ENCODE peak calls at places on chromosome 2, in eight cellular contexts. A is iris pigment epithelial cell, J is RPMI8226, X is OCI-LY7, E is NCI-H1694, G is substantia nigra, L is K562, H is putamen. C is an unnamed sample.

GRCh38 chr2:146228659-146229058 is 1616.2 kb upstream of the ACVR2A start:
- DNase-seq in L (no peak), H (no peak), E (no peak), G (no peak), X (no peak), J (no peak), A (no peak), C (no peak)

GRCh38 chr2:65351234-65351947 is 81.0 kb downstream of the SPRED2 start:
- DNase-seq in A (peak; percentile 61), G (no peak), E (no peak), H (no peak), X (no peak), L (peak; percentile 66), J (no peak), C (no peak)

GRCh38 chr2:24452499-24452878 is 38.6 kb upstream of the NCOA1 start:
- DNase-seq in X (no peak), H (no peak), G (no peak), L (no peak), E (no peak), J (no peak), A (no peak), C (no peak)

GRCh38 chr2:70403267-70404053 is 101.6 kb upstream of the FAM136A start:
- DNase-seq in L (no peak), E (no peak), X (no peak), H (no peak), G (no peak), J (peak; percentile 52), A (no peak), C (no peak)

GRCh38 chr2:152826880-152827279 is 108.5 kb downstream of the ARL6IP6 start:
- DNase-seq in J (no peak), E (peak; percentile 10), L (no peak), X (peak; percentile 82), A (no peak), H (no peak), G (no peak), C (no peak)

GRCh38 chr2:238929242-238930081 is 81.6 kb downstream of the TWIST2 start:
- DNase-seq in E (no peak), A (peak; percentile 51), L (no peak), X (no peak), G (no peak), J (no peak), H (peak; percentile 25), C (no peak)

GRCh38 chr2:85243101-85244072 is 84.4 kb downstream of the TGOLN2 start:
- DNase-seq in H (no peak), L (peak; percentile 75), J (peak; percentile 60), E (no peak), A (no peak), G (peak; percentile 12), X (peak; percentile 24), C (peak; percentile 82)

GRCh38 chr2:186612555-186613440 is 22.9 kb downstream of the ITGAV start:
- DNase-seq in E (no peak), J (no peak), H (no peak), L (no peak), A (no peak), G (no peak), X (no peak), C (no peak)

GRCh38 chr2:218785103-218785502 is 3.2 kb downstream of the CYP27A1 start:
- DNase-seq in X (no peak), E (no peak), H (no peak), J (no peak), L (no peak), A (no peak), G (no peak), C (no peak)

GRCh38 chr2:10245021-10245420 is 57.7 kb upstream of the HPCAL1 start:
- DNase-seq in J (no peak), H (no peak), E (no peak), X (no peak), G (no peak), L (no peak), A (no peak), C (no peak)

GRCh38 chr2:128380061-128380889 is 61.6 kb upstream of the HS6ST1 start:
- DNase-seq in J (no peak), X (no peak), L (no peak), H (no peak), E (no peak), G (no peak), A (no peak), C (no peak)

GRCh38 chr2:138115664-138116063 is 151.4 kb downstream of the HNMT start:
- DNase-seq in X (no peak), J (peak; percentile 10), A (peak; percentile 51), G (no peak), L (no peak), E (no peak), H (no peak), C (no peak)

GRCh38 chr2:170123593-170123992 is 54.4 kb upstream of the MYO3B start:
- DNase-seq in H (no peak), L (peak; percentile 7), E (no peak), G (no peak), A (peak; percentile 21), J (no peak), X (no peak), C (no peak)

GRCh38 chr2:68594674-68595492 is 48.5 kb upstream of the PROKR1 start:
- DNase-seq in X (peak; percentile 57), L (peak; percentile 78), E (peak; percentile 19), J (peak; percentile 51), H (no peak), G (no peak), A (peak; percentile 49), C (peak; percentile 82)

GRCh38 chr2:108916397-108917077 is 72.5 kb downstream of the EDAR start:
- DNase-seq in L (no peak), H (no peak), A (no peak), X (no peak), G (no peak), E (no peak), J (peak; percentile 42), C (no peak)

GRCh38 chr2:241272298-241272721 is 43.2 kb downstream of the HDLBP start:
- DNase-seq in E (no peak), G (no peak), A (no peak), J (peak; percentile 38), H (no peak), L (no peak), X (no peak), C (no peak)

GRCh38 chr2:19099181-19099580 is 259.2 kb downstream of the OSR1 start:
- DNase-seq in A (no peak), G (no peak), E (no peak), X (peak; percentile 20), L (no peak), H (no peak), J (peak; percentile 33), C (no peak)

GRCh38 chr2:181352158-181352557 is 105.0 kb upstream of the ITGA4 start:
- DNase-seq in X (peak; percentile 44), E (no peak), J (no peak), H (no peak), G (no peak), L (no peak), A (no peak), C (peak; percentile 76)

GRCh38 chr2:238119756-238120462 is 18.6 kb upstream of the KLHL30 start:
- DNase-seq in A (no peak), E (no peak), X (peak; percentile 47), J (peak; percentile 83), L (no peak), H (no peak), G (no peak), C (no peak)

GRCh38 chr2:7913956-7914355 is 767.9 kb upstream of the ID2 start:
- DNase-seq in H (no peak), J (no peak), G (no peak), X (no peak), A (no peak), E (no peak), L (no peak), C (no peak)

GRCh38 chr2:44715671-44716077 is 225.8 kb upstream of the SIX3 start:
- DNase-seq in X (peak; percentile 3), J (no peak), L (no peak), G (no peak), E (peak; percentile 41), H (no peak), A (peak; percentile 44), C (no peak)

GRCh38 chr2:124985210-124985760 is 960.2 kb downstream of the CNTNAP5 start:
- DNase-seq in X (no peak), A (no peak), H (no peak), J (no peak), G (no peak), E (no peak), L (no peak), C (no peak)

GRCh38 chr2:96431319-96431718 is 73.8 kb downstream of the NEURL3 start:
- DNase-seq in A (no peak), H (no peak), X (no peak), G (no peak), E (no peak), J (no peak), L (no peak), C (no peak)

GRCh38 chr2:124778076-124778475 is 753.0 kb downstream of the CNTNAP5 start:
- DNase-seq in A (peak; percentile 4), H (no peak), J (no peak), E (no peak), X (no peak), L (no peak), G (no peak), C (no peak)

GRCh38 chr2:165268751-165269150 is 29.5 kb downstream of the SCN2A start:
- DNase-seq in E (no peak), G (no peak), H (no peak), X (no peak), A (no peak), J (no peak), L (no peak), C (no peak)

GRCh38 chr2:176100547-176101140 is 1.0 kb downstream of the HOXD12 start:
- DNase-seq in H (no peak), E (no peak), L (no peak), A (no peak), G (no peak), X (no peak), J (no peak), C (no peak)

GRCh38 chr2:218306184-218306920 is 14.0 kb upstream of the TMBIM1 start:
- DNase-seq in X (no peak), L (no peak), J (no peak), G (no peak), A (no peak), E (no peak), H (no peak), C (peak; percentile 83)

GRCh38 chr2:174593574-174594203 is 3.9 kb downstream of the WIPF1 start:
- DNase-seq in E (no peak), L (no peak), X (peak; percentile 94), H (no peak), G (no peak), A (peak; percentile 82), J (peak; percentile 90), C (peak; percentile 94)

GRCh38 chr2:101328474-101329007 is 20.0 kb upstream of the RNF149 start:
- DNase-seq in J (no peak), E (peak; percentile 21), X (peak; percentile 33), H (no peak), L (no peak), A (peak; percentile 48), G (no peak), C (no peak)

GRCh38 chr2:172985139-172985874 is 90.3 kb upstream of the MAP3K20 start:
- DNase-seq in A (peak; percentile 21), E (no peak), G (no peak), H (no peak), J (peak; percentile 30), X (no peak), L (no peak), C (no peak)